ENCODE peak calls at places on chromosome 12, in eight cellular contexts. One of them, this sample, is unnamed.

GRCh38 chr12:32069071-32069470 is 37.6 kb upstream of the BICD1 start:
- DNase-seq in fibroblast of mammary gland: peak
- DNase-seq in brain microvascular endothelial cell: no peak
- DNase-seq in memory B cell: no peak
- DNase-seq in GM13976: no peak
- DNase-seq in ELR: peak
- DNase-seq in iris pigment epithelial cell: no peak
- DNase-seq in astrocyte of the hippocampus: no peak
- DNase-seq in this sample: no peak

GRCh38 chr12:62683724-62684501 is 217.3 kb downstream of the MON2 start:
- DNase-seq in fibroblast of mammary gland: peak
- DNase-seq in brain microvascular endothelial cell: no peak
- DNase-seq in memory B cell: no peak
- DNase-seq in GM13976: no peak
- DNase-seq in ELR: no peak
- DNase-seq in iris pigment epithelial cell: peak
- DNase-seq in astrocyte of the hippocampus: peak
- DNase-seq in this sample: no peak

GRCh38 chr12:76698966-76699365 is 64.9 kb upstream of the ZDHHC17 start:
- DNase-seq in fibroblast of mammary gland: no peak
- DNase-seq in brain microvascular endothelial cell: no peak
- DNase-seq in memory B cell: no peak
- DNase-seq in GM13976: no peak
- DNase-seq in ELR: no peak
- DNase-seq in iris pigment epithelial cell: no peak
- DNase-seq in astrocyte of the hippocampus: no peak
- DNase-seq in this sample: no peak

GRCh38 chr12:114904254-114905003 is 220.5 kb upstream of the TBX3 start:
- DNase-seq in fibroblast of mammary gland: peak
- DNase-seq in brain microvascular endothelial cell: peak
- DNase-seq in memory B cell: no peak
- DNase-seq in GM13976: no peak
- DNase-seq in ELR: peak
- DNase-seq in iris pigment epithelial cell: peak
- DNase-seq in astrocyte of the hippocampus: peak
- DNase-seq in this sample: no peak

GRCh38 chr12:111450676-111451075 is 45.0 kb downstream of the SH2B3 start:
- DNase-seq in fibroblast of mammary gland: no peak
- DNase-seq in brain microvascular endothelial cell: no peak
- DNase-seq in memory B cell: no peak
- DNase-seq in GM13976: no peak
- DNase-seq in ELR: no peak
- DNase-seq in iris pigment epithelial cell: no peak
- DNase-seq in astrocyte of the hippocampus: no peak
- DNase-seq in this sample: peak

GRCh38 chr12:19288603-19289244 is 150.6 kb upstream of the AEBP2 start:
- DNase-seq in fibroblast of mammary gland: peak
- DNase-seq in brain microvascular endothelial cell: no peak
- DNase-seq in memory B cell: no peak
- DNase-seq in GM13976: peak
- DNase-seq in ELR: peak
- DNase-seq in iris pigment epithelial cell: peak
- DNase-seq in astrocyte of the hippocampus: peak
- DNase-seq in this sample: no peak

GRCh38 chr12:12451063-12451462 is 94.2 kb downstream of the BORCS5 start:
- DNase-seq in fibroblast of mammary gland: no peak
- DNase-seq in brain microvascular endothelial cell: no peak
- DNase-seq in memory B cell: no peak
- DNase-seq in GM13976: no peak
- DNase-seq in ELR: no peak
- DNase-seq in iris pigment epithelial cell: no peak
- DNase-seq in astrocyte of the hippocampus: no peak
- DNase-seq in this sample: no peak

GRCh38 chr12:2284857-2285256 is 232.1 kb downstream of the CACNA1C start:
- DNase-seq in fibroblast of mammary gland: peak
- DNase-seq in brain microvascular endothelial cell: peak
- DNase-seq in memory B cell: peak
- DNase-seq in GM13976: peak
- DNase-seq in ELR: peak
- DNase-seq in iris pigment epithelial cell: peak
- DNase-seq in astrocyte of the hippocampus: peak
- DNase-seq in this sample: peak

This sample was measured in left lobe of liver.